ENCODE peak calls at places on chromosomes 6 and 20, in five cellular contexts. Q is right lobe of liver, D is HepG2, U is transverse colon, W is pancreas. A is an unnamed sample.

GRCh38 chr6:146857960-146858308 is 259.2 kb downstream of the ADGB start:
- DNase-seq in Q (no peak), W (no peak), D (no peak), U (no peak), A (no peak)

GRCh38 chr6:45619211-45619760 is 241.6 kb upstream of the SUPT3H start:
- DNase-seq in D (no peak), Q (no peak), U (no peak), W (no peak), A (no peak)

GRCh38 chr6:85416766-85417165 is 33.1 kb upstream of the NT5E start:
- DNase-seq in W (no peak), U (no peak), D (no peak), Q (no peak), A (no peak)

GRCh38 chr6:7640607-7641577 is 50.9 kb downstream of the SNRNP48 start:
- DNase-seq in D (peak; percentile 64), Q (no peak), W (no peak), U (no peak), A (no peak)

GRCh38 chr20:23050847-23051627 is 1.6 kb upstream of the THBD start:
- DNase-seq in D (no peak), U (peak; percentile 54), Q (no peak), W (peak; percentile 50), A (peak; percentile 63)

GRCh38 chr6:120405947-120406346 is 928.3 kb downstream of the TBC1D32 start:
- DNase-seq in D (no peak), W (no peak), Q (no peak), U (no peak), A (no peak)

GRCh38 chr20:50913976-50914375 is 17.3 kb downstream of the ADNP start:
- DNase-seq in Q (no peak), U (no peak), W (no peak), D (no peak), A (no peak)

GRCh38 chr6:85751374-85752055 is 108.8 kb upstream of the SYNCRIP start:
- DNase-seq in D (no peak), Q (no peak), W (no peak), U (peak; percentile 23), A (no peak)

GRCh38 chr6:38221236-38221635 is 401.7 kb downstream of the ZFAND3 start:
- DNase-seq in U (no peak), Q (no peak), W (no peak), D (no peak), A (no peak)

GRCh38 chr6:168865-169455 is 123.3 kb upstream of the DUSP22 start:
- DNase-seq in D (peak; percentile 59), W (no peak), U (no peak), Q (no peak), A (no peak)

GRCh38 chr20:50470249-50470858 is 39.8 kb upstream of the PTPN1 start:
- DNase-seq in Q (no peak), U (no peak), D (no peak), W (no peak), A (no peak)

GRCh38 chr6:112235956-112236355 is 18.4 kb downstream of the LAMA4 start:
- DNase-seq in D (no peak), U (no peak), W (no peak), Q (no peak), A (no peak)

GRCh38 chr20:62887147-62887859 is 25.7 kb upstream of the TCFL5 start:
- DNase-seq in W (no peak), U (peak; percentile 84), D (peak; percentile 50), Q (peak; percentile 71), A (peak; percentile 75)

GRCh38 chr6:105892577-105893262 is 193.4 kb upstream of the PRDM1 start:
- DNase-seq in D (peak; percentile 38), Q (no peak), W (peak; percentile 55), U (peak; percentile 58), A (no peak)

GRCh38 chr6:77178821-77179220 is 284.5 kb downstream of the HTR1B start:
- DNase-seq in D (no peak), Q (no peak), U (no peak), W (no peak), A (no peak)

GRCh38 chr6:144150673-144151009 is 324 bp downstream of the STX11 start:
- DNase-seq in D (no peak), Q (no peak), U (peak; percentile 29), W (no peak), A (no peak)

GRCh38 chr6:124073820-124074587 is 270.3 kb downstream of the NKAIN2 start:
- DNase-seq in Q (no peak), U (no peak), W (no peak), D (no peak), A (no peak)

GRCh38 chr20:52624270-52624669 is 347.9 kb upstream of the TSHZ2 start:
- DNase-seq in D (no peak), W (no peak), Q (no peak), U (no peak), A (no peak)

GRCh38 chr6:63440057-63440456 is 120.3 kb upstream of the LGSN start:
- DNase-seq in Q (no peak), D (no peak), U (no peak), W (no peak), A (no peak)

GRCh38 chr6:27839303-27840081 is 72.7 kb downstream of the OR2B2 start:
- DNase-seq in Q (peak; percentile 74), D (peak; percentile 59), U (peak; percentile 65), W (peak; percentile 53), A (no peak)

GRCh38 chr6:69090132-69090531 is 455.1 kb downstream of the ADGRB3 start:
- DNase-seq in W (no peak), U (no peak), Q (no peak), D (no peak), A (no peak)

GRCh38 chr20:44886828-44887227 is 1.3 kb downstream of the YWHAB start:
- DNase-seq in U (no peak), Q (no peak), D (no peak), W (no peak), A (no peak)

GRCh38 chr20:7673841-7674240 is 266.4 kb downstream of the HAO1 start:
- DNase-seq in Q (no peak), U (no peak), D (no peak), W (no peak), A (no peak)

GRCh38 chr6:100730581-100730980 is 150.5 kb downstream of the ASCC3 start:
- DNase-seq in Q (no peak), D (no peak), U (no peak), W (no peak), A (no peak)

GRCh38 chr6:162099685-162100084 is 627.9 kb downstream of the PRKN start:
- DNase-seq in D (peak; percentile 42), Q (no peak), U (no peak), W (peak; percentile 24), A (no peak)

GRCh38 chr6:81572020-81572419 is 180.5 kb downstream of the TENT5A start:
- DNase-seq in W (no peak), U (no peak), D (no peak), Q (no peak), A (no peak)

GRCh38 chr20:53889411-53890148 is 180.8 kb downstream of the BCAS1 start:
- DNase-seq in U (no peak), W (no peak), Q (no peak), D (no peak), A (no peak)

GRCh38 chr20:53888510-53888909 is 181.9 kb downstream of the BCAS1 start:
- DNase-seq in W (no peak), U (no peak), D (no peak), Q (no peak), A (no peak)

GRCh38 chr20:53888951-53889350 is 181.4 kb downstream of the BCAS1 start:
- DNase-seq in Q (no peak), W (no peak), U (no peak), D (no peak), A (no peak)

GRCh38 chr20:53890434-53891305 is 179.7 kb downstream of the BCAS1 start:
- DNase-seq in D (no peak), W (no peak), U (peak; percentile 51), Q (no peak), A (no peak)

GRCh38 chr20:53887973-53888372 is 182.4 kb downstream of the BCAS1 start:
- DNase-seq in Q (no peak), W (no peak), U (no peak), D (no peak), A (no peak)
- H3K4me1 ChIP-seq in Q (no peaks in the 10 kb centered on the region), W (no peaks in the 10 kb centered on the region), U (no peaks in the 10 kb centered on the region), D (peaks cover 58% of the 10 kb centered on the region), A (no peaks in the 10 kb centered on the region)

GRCh38 chr6:167404385-167405049 is 79.6 kb downstream of the TTLL2 start:
- DNase-seq in Q (peak; percentile 22), W (no peak), U (no peak), D (no peak), A (no peak)

GRCh38 chr6:167401525-167402194 is 76.8 kb downstream of the TTLL2 start:
- DNase-seq in W (no peak), U (peak; percentile 66), D (no peak), Q (no peak), A (no peak)

GRCh38 chr6:167402195-167402686 is 77.4 kb downstream of the TTLL2 start:
- DNase-seq in W (no peak), U (no peak), Q (no peak), D (no peak), A (no peak)

GRCh38 chr6:167405778-167406532 is 81.1 kb downstream of the TTLL2 start:
- DNase-seq in D (no peak), W (no peak), U (no peak), Q (peak; percentile 34), A (no peak)

GRCh38 chr6:167403427-167403826 is 78.5 kb downstream of the TTLL2 start:
- DNase-seq in Q (no peak), D (no peak), U (no peak), W (no peak), A (no peak)
- H3K9me3 ChIP-seq in Q (no peaks in the 10 kb centered on the region), D (no peaks in the 10 kb centered on the region), U (no peaks in the 10 kb centered on the region), W (no peaks in the 10 kb centered on the region), A (no peaks in the 10 kb centered on the region)

DNA sequence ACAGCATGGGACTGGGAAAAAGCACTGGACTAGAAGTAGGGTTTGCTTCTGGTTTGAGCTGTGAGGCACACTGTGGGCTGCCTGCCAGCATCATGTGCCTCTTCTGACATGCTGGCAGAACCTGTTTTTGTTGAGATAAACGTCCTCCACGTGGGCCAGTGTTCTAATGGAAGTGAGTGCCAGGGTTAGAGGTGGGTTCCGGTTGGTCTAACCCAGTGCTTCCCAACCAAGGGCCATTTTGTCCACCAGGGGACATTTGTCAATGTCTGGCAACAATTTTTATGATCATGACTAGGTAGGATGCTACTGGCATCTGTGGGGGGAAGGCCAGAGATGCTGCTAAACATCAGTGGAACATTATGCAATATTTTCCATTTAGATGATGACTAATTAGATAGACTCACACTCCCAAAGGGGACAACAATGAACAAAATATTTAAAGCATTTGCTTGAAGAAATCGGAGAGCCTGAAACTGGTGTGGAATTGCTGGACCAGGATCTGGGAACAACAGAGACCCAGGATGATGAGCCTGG is 7.8 kb upstream of the APMAP start:
- DNase-seq in Q (peak; percentile 49), W (peak; percentile 86), D (no peak), U (peak; percentile 38), A (peak; percentile 90)
- TF ChIP-seq CTCF in Q (no peak), W (no peak), D (no peak), U (no peak), A (peak; percentile 61)

DNA sequence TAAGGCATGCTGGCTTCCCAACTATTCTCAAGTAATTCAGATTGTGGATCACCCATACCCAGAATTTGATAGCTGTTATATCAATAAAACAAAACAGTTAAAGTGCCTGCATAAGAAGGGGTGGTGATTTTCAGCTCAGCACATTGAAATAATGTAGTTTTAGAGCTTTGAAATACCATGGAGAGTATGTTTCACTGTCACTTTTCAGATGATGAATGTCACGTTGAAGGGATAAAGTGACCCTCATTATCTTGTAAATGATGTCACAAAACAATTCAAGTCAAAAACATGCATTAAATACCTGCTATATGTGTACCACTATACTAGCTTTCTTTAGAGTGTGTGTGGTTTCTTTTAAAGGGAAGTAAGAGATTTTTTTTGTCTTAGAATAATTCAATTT is 27.6 kb downstream of the MLIP start:
- DNase-seq in U (no peak), Q (no peak), W (no peak), D (no peak), A (no peak)
- H3K4me1 ChIP-seq in U (no peaks in the 10 kb centered on the region), Q (no peaks in the 10 kb centered on the region), W (no peaks in the 10 kb centered on the region), D (peaks cover 24% of the 10 kb centered on the region), A (no peaks in the 10 kb centered on the region)

A was measured in breast epithelium.